ENCODE peak calls at places on chromosomes 6 and 20, in eight cellular contexts. J, W, Y, K, G, V, A and H are unnamed samples.

GRCh38 chr6:152002306-152002705 is 194.8 kb downstream of the ESR1 start:
- DNase-seq in J (no peak), W (no peak), Y (no peak), K (no peak), G (no peak), V (no peak), A (no peak), H (no peak)

GRCh38 chr20:19384940-19385339 is 172.5 kb downstream of the SLC24A3 start:
- DNase-seq in J (no peak), W (no peak), Y (no peak), K (no peak), G (no peak), V (no peak), A (no peak), H (no peak)

GRCh38 chr20:51616060-51616459 is 73.5 kb upstream of the NFATC2 start:
- DNase-seq in J (no peak), W (no peak), Y (no peak), K (no peak), G (no peak), V (no peak), A (no peak), H (no peak)

GRCh38 chr6:163626073-163626867 is 211.8 kb downstream of the QKI start:
- DNase-seq in J (no peak), W (no peak), Y (peak; percentile 43), K (no peak), G (no peak), V (no peak), A (no peak), H (no peak)

GRCh38 chr6:110485461-110485860 is 9.0 kb upstream of the SLC22A16 start:
- DNase-seq in J (no peak), W (no peak), Y (no peak), K (no peak), G (no peak), V (no peak), A (no peak), H (no peak)

GRCh38 chr6:135938588-135939215 is 87.2 kb downstream of the PDE7B start:
- DNase-seq in J (peak; percentile 43), W (no peak), Y (peak; percentile 32), K (no peak), G (peak; percentile 62), V (no peak), A (no peak), H (no peak)

GRCh38 chr6:51016489-51016888 is 197.8 kb downstream of the TFAP2B start:
- DNase-seq in J (no peak), W (no peak), Y (no peak), K (no peak), G (no peak), V (no peak), A (no peak), H (no peak)

GRCh38 chr6:146670161-146670560 is 71.4 kb downstream of the ADGB start:
- DNase-seq in J (peak; percentile 5), W (no peak), Y (peak; percentile 62), K (no peak), G (peak; percentile 1), V (no peak), A (no peak), H (no peak)

GRCh38 chr20:38221041-38221589 is 39.4 kb downstream of the KIAA1755 start:
- DNase-seq in J (peak; percentile 52), W (peak; percentile 73), Y (peak; percentile 81), K (peak; percentile 89), G (peak; percentile 41), V (peak; percentile 70), A (peak; percentile 34), H (peak; percentile 49)

GRCh38 chr6:25297823-25298507 is 18.8 kb downstream of the CARMIL1 start:
- DNase-seq in J (no peak), W (no peak), Y (no peak), K (no peak), G (no peak), V (no peak), A (no peak), H (no peak)

GRCh38 chr20:22794200-22794599 is 209.8 kb upstream of the FOXA2 start:
- DNase-seq in J (no peak), W (no peak), Y (peak; percentile 72), K (no peak), G (no peak), V (no peak), A (no peak), H (no peak)

GRCh38 chr6:52672422-52673025 is 1.6 kb downstream of the TMEM14A start:
- DNase-seq in J (peak; percentile 45), W (no peak), Y (peak; percentile 85), K (no peak), G (no peak), V (no peak), A (peak; percentile 42), H (no peak)

GRCh38 chr20:50098259-50098658 is 14.7 kb downstream of the UBE2V1 start:
- DNase-seq in J (no peak), W (no peak), Y (no peak), K (no peak), G (no peak), V (no peak), A (no peak), H (no peak)

GRCh38 chr20:20411382-20411781 is 43.5 kb downstream of the INSM1 start:
- DNase-seq in J (no peak), W (no peak), Y (no peak), K (no peak), G (no peak), V (no peak), A (no peak), H (no peak)

GRCh38 chr6:40710626-40711354 is 123.6 kb upstream of the LRFN2 start:
- DNase-seq in J (no peak), W (no peak), Y (no peak), K (no peak), G (no peak), V (no peak), A (no peak), H (no peak)

GRCh38 chr6:6749791-6750434 is 161.4 kb downstream of the LY86 start:
- DNase-seq in J (peak; percentile 97), W (no peak), Y (peak; percentile 95), K (no peak), G (peak; percentile 85), V (peak; percentile 34), A (peak; percentile 82), H (no peak)